ENCODE peak calls at places on chromosomes 4 and X, in six cellular contexts. Q, L, G, S, F and C are unnamed samples.

GRCh38 chrX:118383120-118383519 is 37.2 kb downstream of the WDR44 start:
- DNase-seq in Q (no peak), L (no peak), G (no peak), S (no peak), F (no peak), C (no peak)

GRCh38 chrX:78124304-78124703 is 15.1 kb downstream of the TAF9B start:
- DNase-seq in Q (no peak), L (no peak), G (no peak), S (no peak), F (no peak), C (no peak)

GRCh38 chr4:1693131-1693896 is 9.2 kb upstream of the FAM53A start:
- DNase-seq in Q (peak), L (peak), G (no peak), S (no peak), F (peak), C (no peak)

GRCh38 chr4:8331567-8331955 is 62.0 kb downstream of the HTRA3 start:
- DNase-seq in Q (no peak), L (no peak), G (peak), S (no peak), F (no peak), C (no peak)

GRCh38 chr4:152138451-152138850 is 377.6 kb upstream of the GATB start:
- DNase-seq in Q (no peak), L (no peak), G (no peak), S (no peak), F (no peak), C (no peak)

GRCh38 chr4:127421418-127421817 is 211.3 kb upstream of the INTU start:
- DNase-seq in Q (no peak), L (no peak), G (no peak), S (no peak), F (no peak), C (no peak)

GRCh38 chr4:98657531-98658286 is 702 bp downstream of the TSPAN5 start:
- DNase-seq in Q (peak), L (peak), G (no peak), S (no peak), F (peak), C (peak)

GRCh38 chrX:46582964-46583363 is 9.4 kb downstream of the CHST7 start:
- DNase-seq in Q (no peak), L (no peak), G (no peak), S (no peak), F (no peak), C (no peak)

GRCh38 chr4:25096553-25097443 is 63.5 kb downstream of the SEPSECS start:
- DNase-seq in Q (no peak), L (peak), G (no peak), S (no peak), F (no peak), C (no peak)

GRCh38 chrX:81615979-81616378 is 414.1 kb downstream of the SH3BGRL start:
- DNase-seq in Q (no peak), L (no peak), G (no peak), S (no peak), F (no peak), C (no peak)

GRCh38 chr4:103902730-103903129 is 182.9 kb upstream of the TACR3 start:
- DNase-seq in Q (no peak), L (no peak), G (no peak), S (no peak), F (no peak), C (no peak)

GRCh38 chr4:101337688-101338087 is 9.6 kb downstream of the PPP3CA start:
- DNase-seq in Q (no peak), L (no peak), G (no peak), S (no peak), F (no peak), C (no peak)

GRCh38 chr4:161817822-161818412 is 345.9 kb downstream of the FSTL5 start:
- DNase-seq in Q (no peak), L (peak), G (no peak), S (no peak), F (no peak), C (no peak)

GRCh38 chr4:105598787-105599186 is 46.4 kb downstream of the ARHGEF38 start:
- DNase-seq in Q (no peak), L (no peak), G (no peak), S (no peak), F (no peak), C (no peak)

GRCh38 chrX:11881485-11882170 is 123.6 kb downstream of the MSL3 start:
- DNase-seq in Q (no peak), L (no peak), G (no peak), S (no peak), F (no peak), C (no peak)

GRCh38 chr4:14985161-14985560 is 17.1 kb upstream of the CPEB2 start:
- DNase-seq in Q (no peak), L (no peak), G (no peak), S (no peak), F (no peak), C (no peak)

GRCh38 chrX:790780-791360 is 160.3 kb downstream of the SHOX start:
- DNase-seq in Q (no peak), L (peak), G (no peak), S (no peak), F (no peak), C (no peak)

GRCh38 chr4:54233128-54233696 is 4.1 kb downstream of the PDGFRA start:
- DNase-seq in Q (peak), L (peak), G (no peak), S (no peak), F (peak), C (peak)

GRCh38 chrX:39336709-39337294 is 535.5 kb downstream of the MID1IP1 start:
- DNase-seq in Q (no peak), L (no peak), G (no peak), S (no peak), F (no peak), C (no peak)

GRCh38 chrX:43809463-43809862 is 72.8 kb downstream of the MAOB start:
- DNase-seq in Q (no peak), L (no peak), G (no peak), S (no peak), F (no peak), C (no peak)

GRCh38 chrX:43815209-43815608 is 67.0 kb downstream of the MAOB start:
- DNase-seq in Q (no peak), L (no peak), G (no peak), S (no peak), F (no peak), C (no peak)

GRCh38 chrX:43813319-43813718 is 68.9 kb downstream of the MAOB start:
- DNase-seq in Q (no peak), L (no peak), G (no peak), S (no peak), F (no peak), C (no peak)

GRCh38 chrX:43817454-43817853 is 64.8 kb downstream of the MAOB start:
- DNase-seq in Q (no peak), L (no peak), G (no peak), S (no peak), F (no peak), C (no peak)

GRCh38 chrX:43813898-43814297 is 68.4 kb downstream of the MAOB start:
- DNase-seq in Q (no peak), L (peak), G (no peak), S (no peak), F (peak), C (no peak)
- TF ChIP-seq CTCF in Q (no peak), L (peak), G (no peak), S (no peak), F (peak), C (no peak)

DNA sequence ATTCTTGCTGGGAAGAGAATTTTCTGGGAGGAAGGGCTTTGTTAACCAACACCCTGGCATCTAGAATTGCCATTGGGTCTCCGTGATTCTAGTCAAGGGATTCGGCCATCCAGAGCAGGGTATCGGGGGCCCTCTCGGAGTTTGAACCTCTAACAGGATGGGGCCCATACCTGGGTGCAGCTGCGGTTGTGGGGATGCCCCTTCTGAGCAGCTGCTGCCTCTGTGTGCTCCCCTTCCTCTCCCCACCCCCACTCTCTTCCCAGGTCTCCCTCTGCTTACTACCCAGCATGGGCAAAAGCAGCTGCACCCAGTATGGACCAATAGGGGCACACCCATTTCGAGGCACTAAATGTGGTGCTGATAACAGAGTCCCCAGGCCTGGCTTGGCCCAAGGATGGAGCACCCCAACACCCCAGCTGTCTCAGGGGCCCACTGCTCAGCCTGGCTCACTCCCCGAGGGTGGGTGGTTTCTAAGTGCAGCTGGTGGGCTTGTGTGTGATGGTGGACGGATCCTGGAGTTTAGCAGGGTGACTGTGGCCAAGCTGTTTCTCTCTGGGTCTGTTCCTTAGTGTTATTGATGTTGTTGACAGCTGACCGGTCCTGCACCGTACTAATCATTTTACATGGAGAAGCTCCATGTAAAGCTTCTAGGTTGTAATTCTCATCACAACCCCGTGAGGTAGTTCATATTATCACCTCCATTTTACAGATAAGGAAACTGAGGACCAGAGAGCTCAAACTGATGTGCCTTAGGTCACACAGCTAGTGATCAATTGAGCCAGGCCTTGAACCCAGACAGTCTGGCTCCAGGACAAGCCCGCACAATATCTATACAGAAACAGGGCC is 13.2 kb upstream of the KIAA0232 start:
- DNase-seq in Q (no peak), L (peak), G (no peak), S (no peak), F (no peak), C (no peak)
- H3K27ac ChIP-seq in Q (no peak), L (no peak), G (peak), S (no peak), F (no peak), C (no peak)

GRCh38 chrX:122910697-122911096 is 273.4 kb upstream of the GRIA3 start:
- DNase-seq in Q (no peak), L (no peak), G (no peak), S (no peak), F (no peak), C (no peak)

GRCh38 chrX:122913134-122913533 is 270.9 kb upstream of the GRIA3 start:
- DNase-seq in Q (no peak), L (no peak), G (no peak), S (no peak), F (no peak), C (no peak)

GRCh38 chrX:122913764-122914163 is 270.3 kb upstream of the GRIA3 start:
- DNase-seq in Q (no peak), L (no peak), G (no peak), S (no peak), F (no peak), C (no peak)

GRCh38 chrX:122914256-122914655 is 269.8 kb upstream of the GRIA3 start:
- DNase-seq in Q (no peak), L (no peak), G (no peak), S (no peak), F (no peak), C (no peak)
- TF ChIP-seq CTCF in Q (no peak), L (no peak), G (no peak), S (no peak), F (no peak), C (no peak)

GRCh38 chr4:76160355-76160754 is 12.2 kb upstream of the NUP54 start:
- DNase-seq in Q (no peak), L (no peak), G (no peak), S (no peak), F (no peak), C (no peak)

GRCh38 chr4:76153356-76153755 is 5.2 kb upstream of the NUP54 start:
- DNase-seq in Q (no peak), L (no peak), G (no peak), S (no peak), F (no peak), C (no peak)

GRCh38 chr4:76156635-76157034 is 8.4 kb upstream of the NUP54 start:
- DNase-seq in Q (no peak), L (no peak), G (no peak), S (no peak), F (no peak), C (no peak)

DNA sequence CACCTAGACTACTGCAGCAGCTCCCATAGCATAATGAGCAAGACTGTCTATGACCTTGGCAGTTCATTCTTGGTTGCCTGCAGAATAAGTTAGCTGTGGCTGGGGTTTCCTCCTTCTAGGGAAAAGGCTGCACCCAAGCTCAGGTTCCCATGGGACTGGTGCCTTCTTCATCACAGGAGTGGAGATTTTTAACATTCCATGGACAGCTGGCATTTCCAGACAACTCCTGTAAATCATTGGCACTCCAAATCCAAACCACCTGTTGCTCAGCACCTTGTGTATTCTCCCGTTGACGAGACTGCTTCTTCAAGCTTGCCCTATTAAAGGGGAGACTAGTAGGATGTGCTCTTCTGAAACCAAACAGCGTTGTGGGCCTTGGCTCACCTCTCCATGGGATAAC is 7.8 kb upstream of the NUP54 start:
- DNase-seq in Q (no peak), L (no peak), G (no peak), S (no peak), F (no peak), C (no peak)
- H3K27ac ChIP-seq in Q (no peak), L (no peak), G (no peak), S (no peak), F (no peak), C (no peak)

GRCh38 chrX:155857561-155857960 is 23.6 kb upstream of the VAMP7 start:
- DNase-seq in Q (no peak), L (peak), G (no peak), S (no peak), F (no peak), C (no peak)
- TF ChIP-seq CTCF in Q (no peak), L (peak), G (no peak), S (no peak), F (peak), C (peak)

DNA sequence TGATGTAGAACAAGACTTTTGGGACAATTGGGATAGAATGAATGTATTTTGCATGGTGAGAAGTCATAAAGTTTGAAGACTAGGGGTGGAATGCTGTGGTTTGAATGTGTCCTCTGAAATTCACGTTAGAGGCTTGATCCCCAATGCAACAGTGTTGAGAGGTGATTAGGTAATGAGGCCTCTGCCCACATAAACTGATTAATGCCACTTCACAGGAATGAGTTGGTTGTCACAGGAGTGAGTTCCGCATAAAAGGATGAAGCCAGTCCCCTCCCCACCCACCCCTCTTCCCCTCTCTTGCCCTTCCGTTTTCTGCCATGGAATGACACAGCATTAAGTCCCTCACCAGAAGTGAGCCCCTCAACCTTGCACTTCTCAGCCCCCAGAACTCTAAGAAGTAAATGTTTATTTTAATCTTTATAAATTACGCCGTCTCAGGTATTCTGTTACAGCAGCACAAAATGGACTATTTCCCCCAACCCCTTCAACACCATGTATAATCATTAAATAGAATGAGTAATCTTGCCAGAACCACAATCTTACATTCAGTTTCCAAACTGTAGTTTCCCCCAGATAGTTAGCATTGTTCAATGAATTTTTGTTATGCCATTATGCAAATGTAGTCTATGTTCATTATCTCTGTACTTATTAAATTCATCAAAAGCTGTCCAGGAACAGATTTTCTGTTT is 5.5 kb upstream of the MMAA start:
- DNase-seq in Q (no peak), L (no peak), G (no peak), S (no peak), F (no peak), C (no peak)
- H3K27ac ChIP-seq in Q (no peak), L (no peak), G (no peak), S (no peak), F (no peak), C (no peak)

GRCh38 chr4:178271386-178271785 is 829.1 kb upstream of the AGA start:
- DNase-seq in Q (no peak), L (no peak), G (no peak), S (no peak), F (no peak), C (no peak)

GRCh38 chr4:178273168-178273567 is 830.9 kb upstream of the AGA start:
- DNase-seq in Q (no peak), L (no peak), G (no peak), S (no peak), F (no peak), C (no peak)

GRCh38 chr4:178275671-178276360 is 833.6 kb upstream of the AGA start:
- DNase-seq in Q (no peak), L (peak), G (no peak), S (no peak), F (peak), C (no peak)
- TF ChIP-seq CTCF in Q (no peak), L (peak), G (no peak), S (no peak), F (peak), C (peak)